ENCODE peak calls at places on chromosome 10, in six cellular contexts. One of them, this sample, is unnamed.

GRCh38 chr10:118729641-118730258 is 25.0 kb downstream of the CACUL1 start:
- DNase-seq in AG09319: no peak
- DNase-seq in progenitor cell of endocrine pancreas: no peak
- DNase-seq in choroid plexus epithelial cell: peak; percentile 29
- DNase-seq in A549: no peak
- DNase-seq in cardiac muscle cell: no peak
- DNase-seq in this sample: no peak

GRCh38 chr10:77236700-77237099 is 400.9 kb downstream of the KCNMA1 start:
- DNase-seq in cardiac muscle cell: no peak
- DNase-seq in A549: no peak
- DNase-seq in choroid plexus epithelial cell: peak; percentile 58
- DNase-seq in AG09319: no peak
- DNase-seq in progenitor cell of endocrine pancreas: no peak
- DNase-seq in this sample: peak; percentile 77

GRCh38 chr10:69911571-69912528 is 110.1 kb downstream of the COL13A1 start:
- DNase-seq in choroid plexus epithelial cell: no peak
- DNase-seq in AG09319: no peak
- DNase-seq in progenitor cell of endocrine pancreas: no peak
- DNase-seq in A549: no peak
- DNase-seq in cardiac muscle cell: no peak
- DNase-seq in this sample: no peak

GRCh38 chr10:32379314-32379949 is 32.5 kb upstream of the EPC1 start:
- DNase-seq in choroid plexus epithelial cell: peak; percentile 79
- DNase-seq in AG09319: peak; percentile 20
- DNase-seq in progenitor cell of endocrine pancreas: no peak
- DNase-seq in cardiac muscle cell: peak; percentile 75
- DNase-seq in A549: peak; percentile 66
- DNase-seq in this sample: no peak

GRCh38 chr10:106935978-106936451 is 228.5 kb downstream of the SORCS1 start:
- DNase-seq in cardiac muscle cell: no peak
- DNase-seq in AG09319: no peak
- DNase-seq in choroid plexus epithelial cell: no peak
- DNase-seq in progenitor cell of endocrine pancreas: no peak
- DNase-seq in A549: no peak
- DNase-seq in this sample: no peak

GRCh38 chr10:90919683-90920574 is 958 bp downstream of the ANKRD1 start:
- DNase-seq in AG09319: no peak
- DNase-seq in progenitor cell of endocrine pancreas: no peak
- DNase-seq in choroid plexus epithelial cell: no peak
- DNase-seq in A549: no peak
- DNase-seq in cardiac muscle cell: no peak
- DNase-seq in this sample: no peak

GRCh38 chr10:69419761-69420126 is 3.0 kb upstream of the TACR2 start:
- DNase-seq in AG09319: no peak
- DNase-seq in progenitor cell of endocrine pancreas: no peak
- DNase-seq in A549: no peak
- DNase-seq in choroid plexus epithelial cell: no peak
- DNase-seq in cardiac muscle cell: no peak
- DNase-seq in this sample: no peak

GRCh38 chr10:28280652-28281051 is 22.2 kb downstream of the MPP7 start:
- DNase-seq in A549: no peak
- DNase-seq in progenitor cell of endocrine pancreas: no peak
- DNase-seq in choroid plexus epithelial cell: peak; percentile 21
- DNase-seq in AG09319: no peak
- DNase-seq in cardiac muscle cell: no peak
- DNase-seq in this sample: no peak

GRCh38 chr10:36730316-36730715 is 395.1 kb upstream of the ANKRD30A start:
- DNase-seq in AG09319: no peak
- DNase-seq in choroid plexus epithelial cell: no peak
- DNase-seq in progenitor cell of endocrine pancreas: no peak
- DNase-seq in cardiac muscle cell: no peak
- DNase-seq in A549: no peak
- DNase-seq in this sample: no peak

GRCh38 chr10:33416209-33416608 is 81.7 kb upstream of the NRP1 start:
- DNase-seq in AG09319: no peak
- DNase-seq in progenitor cell of endocrine pancreas: no peak
- DNase-seq in choroid plexus epithelial cell: no peak
- DNase-seq in cardiac muscle cell: no peak
- DNase-seq in A549: no peak
- DNase-seq in this sample: no peak

GRCh38 chr10:42943025-42943818 is 133.6 kb upstream of the RET start:
- DNase-seq in choroid plexus epithelial cell: no peak
- DNase-seq in cardiac muscle cell: no peak
- DNase-seq in A549: no peak
- DNase-seq in AG09319: no peak
- DNase-seq in progenitor cell of endocrine pancreas: no peak
- DNase-seq in this sample: no peak

GRCh38 chr10:67171970-67172369 is 246.1 kb downstream of the LRRTM3 start:
- DNase-seq in choroid plexus epithelial cell: no peak
- DNase-seq in AG09319: no peak
- DNase-seq in cardiac muscle cell: peak; percentile 2
- DNase-seq in progenitor cell of endocrine pancreas: no peak
- DNase-seq in A549: no peak
- DNase-seq in this sample: no peak

GRCh38 chr10:85175635-85176034 is 847.2 kb downstream of the CCSER2 start:
- DNase-seq in progenitor cell of endocrine pancreas: no peak
- DNase-seq in A549: peak; percentile 4
- DNase-seq in cardiac muscle cell: peak; percentile 2
- DNase-seq in choroid plexus epithelial cell: no peak
- DNase-seq in AG09319: no peak
- DNase-seq in this sample: no peak

GRCh38 chr10:93921338-93921737 is 27.6 kb downstream of the SLC35G1 start:
- DNase-seq in choroid plexus epithelial cell: no peak
- DNase-seq in cardiac muscle cell: no peak
- DNase-seq in progenitor cell of endocrine pancreas: no peak
- DNase-seq in A549: peak; percentile 20
- DNase-seq in AG09319: no peak
- DNase-seq in this sample: no peak

GRCh38 chr10:25747038-25747437 is 187.0 kb upstream of the MYO3A start:
- DNase-seq in choroid plexus epithelial cell: no peak
- DNase-seq in cardiac muscle cell: no peak
- DNase-seq in progenitor cell of endocrine pancreas: no peak
- DNase-seq in A549: no peak
- DNase-seq in AG09319: no peak
- DNase-seq in this sample: peak; percentile 74

GRCh38 chr10:72847681-72848080 is 45.9 kb upstream of the OIT3 start:
- DNase-seq in A549: no peak
- DNase-seq in cardiac muscle cell: no peak
- DNase-seq in progenitor cell of endocrine pancreas: no peak
- DNase-seq in choroid plexus epithelial cell: no peak
- DNase-seq in AG09319: no peak
- DNase-seq in this sample: no peak

GRCh38 chr10:60731134-60731883 is 47.0 kb upstream of the CDK1 start:
- DNase-seq in A549: no peak
- DNase-seq in cardiac muscle cell: no peak
- DNase-seq in progenitor cell of endocrine pancreas: no peak
- DNase-seq in choroid plexus epithelial cell: peak; percentile 36
- DNase-seq in AG09319: no peak
- DNase-seq in this sample: no peak

GRCh38 chr10:122307669-122308486 is 36.8 kb downstream of the BTBD16 start:
- DNase-seq in choroid plexus epithelial cell: peak; percentile 98
- DNase-seq in A549: peak; percentile 91
- DNase-seq in AG09319: peak; percentile 61
- DNase-seq in cardiac muscle cell: no peak
- DNase-seq in progenitor cell of endocrine pancreas: no peak
- DNase-seq in this sample: peak; percentile 96

GRCh38 chr10:114507449-114507848 is 103.1 kb upstream of the AFAP1L2 start:
- DNase-seq in progenitor cell of endocrine pancreas: no peak
- DNase-seq in A549: peak; percentile 48
- DNase-seq in AG09319: no peak
- DNase-seq in cardiac muscle cell: no peak
- DNase-seq in choroid plexus epithelial cell: no peak
- DNase-seq in this sample: peak; percentile 92

GRCh38 chr10:102935939-102936605 is 18.0 kb downstream of the CNNM2 start:
- DNase-seq in A549: no peak
- DNase-seq in progenitor cell of endocrine pancreas: no peak
- DNase-seq in cardiac muscle cell: no peak
- DNase-seq in choroid plexus epithelial cell: no peak
- DNase-seq in AG09319: no peak
- DNase-seq in this sample: no peak

GRCh38 chr10:52318822-52319464 is 4.9 kb downstream of the DKK1 start:
- DNase-seq in AG09319: peak; percentile 71
- DNase-seq in progenitor cell of endocrine pancreas: no peak
- DNase-seq in cardiac muscle cell: no peak
- DNase-seq in choroid plexus epithelial cell: peak; percentile 95
- DNase-seq in A549: peak; percentile 94
- DNase-seq in this sample: peak; percentile 98

GRCh38 chr10:20927495-20927894 is 30.4 kb upstream of the NEBL start:
- DNase-seq in choroid plexus epithelial cell: no peak
- DNase-seq in AG09319: no peak
- DNase-seq in A549: no peak
- DNase-seq in cardiac muscle cell: no peak
- DNase-seq in progenitor cell of endocrine pancreas: no peak
- DNase-seq in this sample: no peak

GRCh38 chr10:30445716-30446115 is 11.7 kb downstream of the MAP3K8 start:
- DNase-seq in progenitor cell of endocrine pancreas: no peak
- DNase-seq in choroid plexus epithelial cell: peak; percentile 87
- DNase-seq in cardiac muscle cell: peak; percentile 37
- DNase-seq in AG09319: no peak
- DNase-seq in A549: no peak
- DNase-seq in this sample: no peak

GRCh38 chr10:68330852-68331454 is 911 bp upstream of the HNRNPH3 start:
- DNase-seq in AG09319: no peak
- DNase-seq in choroid plexus epithelial cell: peak; percentile 30
- DNase-seq in cardiac muscle cell: no peak
- DNase-seq in A549: peak; percentile 24
- DNase-seq in progenitor cell of endocrine pancreas: no peak
- DNase-seq in this sample: no peak

GRCh38 chr10:68332259-68333057 is at the start of gene PBLD:
- DNase-seq in cardiac muscle cell: peak; percentile 86
- DNase-seq in A549: peak; percentile 82
- DNase-seq in choroid plexus epithelial cell: peak; percentile 83
- DNase-seq in AG09319: peak; percentile 48
- DNase-seq in progenitor cell of endocrine pancreas: peak; percentile 59
- DNase-seq in this sample: no peak

GRCh38 chr10:68333452-68333851 is 724 bp upstream of the PBLD start:
- DNase-seq in progenitor cell of endocrine pancreas: no peak
- DNase-seq in AG09319: no peak
- DNase-seq in cardiac muscle cell: no peak
- DNase-seq in A549: no peak
- DNase-seq in choroid plexus epithelial cell: no peak
- DNase-seq in this sample: no peak

GRCh38 chr10:68333058-68333395 is 299 bp upstream of the PBLD start:
- DNase-seq in AG09319: no peak
- DNase-seq in A549: no peak
- DNase-seq in choroid plexus epithelial cell: no peak
- DNase-seq in progenitor cell of endocrine pancreas: no peak
- DNase-seq in cardiac muscle cell: no peak
- DNase-seq in this sample: no peak

DNA sequence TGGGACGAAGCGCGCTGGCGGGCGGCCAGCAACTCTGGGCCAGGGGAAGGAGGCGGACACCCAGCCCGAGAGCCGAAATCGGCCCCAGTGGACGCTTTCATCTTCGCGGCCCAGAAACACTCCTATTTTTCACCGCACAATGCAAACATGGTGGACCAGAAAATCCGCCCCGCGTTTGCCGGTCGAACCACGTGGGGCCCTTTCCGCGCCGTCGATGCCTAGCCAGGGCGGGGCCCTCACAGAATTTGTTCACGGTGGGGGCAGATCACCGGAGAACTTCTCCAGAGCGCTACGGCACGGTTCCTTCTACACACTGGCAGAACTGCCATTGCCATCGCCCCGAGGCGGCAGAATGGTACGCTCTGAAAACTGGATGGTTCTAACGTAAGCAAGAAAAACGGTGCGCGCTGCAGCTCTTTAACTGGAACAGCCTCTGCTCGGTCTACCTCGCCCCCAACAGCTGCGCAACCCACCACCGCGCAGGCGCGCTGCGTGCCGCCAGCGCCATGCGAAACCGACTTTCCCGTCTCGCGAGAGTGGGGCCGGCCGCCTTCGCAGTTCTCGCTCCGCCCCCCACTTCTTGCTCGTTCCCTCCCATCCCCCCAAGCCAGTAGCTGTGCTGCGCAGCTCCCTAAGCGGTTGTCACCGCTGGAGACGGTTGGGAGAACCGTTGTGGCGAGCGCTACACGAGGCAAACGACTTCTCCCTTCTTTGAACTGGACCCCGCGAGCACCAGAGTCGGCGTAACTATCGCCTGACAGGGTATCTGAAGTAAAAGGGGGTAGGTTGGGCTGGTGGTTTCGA is at the start of gene HNRNPH3:
- DNase-seq in cardiac muscle cell: peak; percentile 100
- DNase-seq in A549: peak; percentile 99
- DNase-seq in choroid plexus epithelial cell: peak; percentile 99
- DNase-seq in AG09319: peak; percentile 95
- DNase-seq in progenitor cell of endocrine pancreas: peak; percentile 99
- DNase-seq in this sample: peak; percentile 85
- TF ChIP-seq CTCF in cardiac muscle cell: no peak
- TF ChIP-seq CTCF in A549: no peak
- TF ChIP-seq CTCF in choroid plexus epithelial cell: no peak
- TF ChIP-seq CTCF in AG09319: no peak
- TF ChIP-seq CTCF in progenitor cell of endocrine pancreas: peak; percentile 11
- TF ChIP-seq CTCF in this sample: no peak

GRCh38 chr10:11520892-11521291 is 90.6 kb downstream of the USP6NL start:
- DNase-seq in A549: no peak
- DNase-seq in AG09319: no peak
- DNase-seq in choroid plexus epithelial cell: no peak
- DNase-seq in progenitor cell of endocrine pancreas: no peak
- DNase-seq in cardiac muscle cell: no peak
- DNase-seq in this sample: no peak
- TF ChIP-seq CTCF in A549: no peak
- TF ChIP-seq CTCF in AG09319: no peak
- TF ChIP-seq CTCF in choroid plexus epithelial cell: no peak
- TF ChIP-seq CTCF in progenitor cell of endocrine pancreas: no peak
- TF ChIP-seq CTCF in cardiac muscle cell: no peak
- TF ChIP-seq CTCF in this sample: no peak

GRCh38 chr10:49408437-49409306 is 12.8 kb upstream of the DRGX start:
- DNase-seq in progenitor cell of endocrine pancreas: no peak
- DNase-seq in cardiac muscle cell: peak; percentile 11
- DNase-seq in AG09319: no peak
- DNase-seq in choroid plexus epithelial cell: peak; percentile 17
- DNase-seq in A549: no peak
- DNase-seq in this sample: no peak
- TF ChIP-seq CTCF in progenitor cell of endocrine pancreas: no peak
- TF ChIP-seq CTCF in cardiac muscle cell: peak; percentile 30
- TF ChIP-seq CTCF in AG09319: peak; percentile 6
- TF ChIP-seq CTCF in choroid plexus epithelial cell: peak; percentile 55
- TF ChIP-seq CTCF in A549: no peak
- TF ChIP-seq CTCF in this sample: peak; percentile 47

GRCh38 chr10:111108441-111108840 is 31.6 kb downstream of the ADRA2A start:
- DNase-seq in progenitor cell of endocrine pancreas: no peak
- DNase-seq in cardiac muscle cell: no peak
- DNase-seq in A549: no peak
- DNase-seq in choroid plexus epithelial cell: no peak
- DNase-seq in AG09319: no peak
- DNase-seq in this sample: no peak

GRCh38 chr10:111106081-111106480 is 29.3 kb downstream of the ADRA2A start:
- DNase-seq in progenitor cell of endocrine pancreas: no peak
- DNase-seq in A549: no peak
- DNase-seq in AG09319: no peak
- DNase-seq in cardiac muscle cell: no peak
- DNase-seq in choroid plexus epithelial cell: no peak
- DNase-seq in this sample: no peak

GRCh38 chr10:111107846-111108245 is 31.0 kb downstream of the ADRA2A start:
- DNase-seq in A549: no peak
- DNase-seq in AG09319: no peak
- DNase-seq in cardiac muscle cell: no peak
- DNase-seq in progenitor cell of endocrine pancreas: no peak
- DNase-seq in choroid plexus epithelial cell: no peak
- DNase-seq in this sample: no peak

GRCh38 chr10:111104811-111105210 is 28.0 kb downstream of the ADRA2A start:
- DNase-seq in choroid plexus epithelial cell: no peak
- DNase-seq in progenitor cell of endocrine pancreas: no peak
- DNase-seq in cardiac muscle cell: no peak
- DNase-seq in AG09319: no peak
- DNase-seq in A549: no peak
- DNase-seq in this sample: no peak

GRCh38 chr10:111107023-111107422 is 30.2 kb downstream of the ADRA2A start:
- DNase-seq in AG09319: no peak
- DNase-seq in cardiac muscle cell: no peak
- DNase-seq in choroid plexus epithelial cell: no peak
- DNase-seq in progenitor cell of endocrine pancreas: no peak
- DNase-seq in A549: no peak
- DNase-seq in this sample: no peak
- TF ChIP-seq CTCF in AG09319: no peak
- TF ChIP-seq CTCF in cardiac muscle cell: no peak
- TF ChIP-seq CTCF in choroid plexus epithelial cell: no peak
- TF ChIP-seq CTCF in progenitor cell of endocrine pancreas: no peak
- TF ChIP-seq CTCF in A549: no peak
- TF ChIP-seq CTCF in this sample: no peak

This sample was measured in retinal pigment epithelial cell.